ENCODE peak calls at places on chromosomes 11 and 22, in four cellular contexts. H is NCI-H2107; I is stimulated activated CD8-positive, alpha-beta memory T cell treated with anti-CD3 and anti-CD28 coated beads, Interleukin-7, amount 100 ng/mL, for 1 hour; F is fibroblast of lung. C is an unnamed sample.

GRCh38 chr11:120883404-120884135 is 140.3 kb upstream of the TBCEL start:
- DNase-seq in I (no peak), H (no peak), F (peak; percentile 79), C (no peak)

GRCh38 chr11:73334244-73335203 is 26.4 kb downstream of the ARHGEF17 start:
- DNase-seq in H (no peak), F (peak; percentile 89), I (no peak), C (no peak)

GRCh38 chr11:10725114-10725906 is 25.7 kb upstream of the CTR9 start:
- DNase-seq in F (peak; percentile 97), I (no peak), H (no peak), C (peak; percentile 63)

GRCh38 chr22:49833340-49834007 is 5.8 kb upstream of the BRD1 start:
- DNase-seq in F (no peak), H (no peak), I (no peak), C (no peak)

GRCh38 chr22:47163876-47164513 is 401.5 kb downstream of the TBC1D22A start:
- DNase-seq in H (no peak), I (no peak), F (no peak), C (no peak)

GRCh38 chr22:42816339-42816738 is 40.7 kb downstream of the ARFGAP3 start:
- DNase-seq in H (no peak), I (no peak), F (no peak), C (no peak)

GRCh38 chr11:15101072-15101701 is 13.5 kb upstream of the INSC start:
- DNase-seq in H (peak; percentile 46), F (peak; percentile 51), I (peak; percentile 18), C (peak; percentile 40)

GRCh38 chr11:6259638-6260019 is at the start of gene CCKBR:
- DNase-seq in H (no peak), I (no peak), F (no peak), C (no peak)

GRCh38 chr11:108561535-108561991 is 32.0 kb downstream of the EXPH5 start:
- DNase-seq in I (no peak), F (peak; percentile 82), H (no peak), C (no peak)